ENCODE peak calls at places on chromosomes 4 and X, in six cellular contexts. Y, T, H, D, S and W are unnamed samples.

GRCh38 chr4:138938371-138938699 is 77.2 kb upstream of the NOCT start:
- DNase-seq in T (peak; percentile 55), S (peak; percentile 76), D (peak; percentile 59), H (peak; percentile 12), Y (peak; percentile 64), W (no peak)

GRCh38 chr4:16110906-16111305 is 27.1 kb upstream of the PROM1 start:
- DNase-seq in Y (no peak), H (no peak), T (no peak), S (no peak), D (no peak), W (no peak)

GRCh38 chr4:5165419-5166369 is 114.4 kb downstream of the STK32B start:
- DNase-seq in H (no peak), S (no peak), Y (peak; percentile 74), D (no peak), T (peak; percentile 86), W (no peak)

GRCh38 chr4:176635372-176636261 is 157.1 kb downstream of the VEGFC start:
- DNase-seq in T (peak; percentile 87), H (no peak), S (no peak), Y (peak; percentile 89), D (peak; percentile 97), W (no peak)

GRCh38 chrX:53440631-53441517 is 6.7 kb upstream of the HSD17B10 start:
- DNase-seq in Y (peak; percentile 69), D (no peak), T (peak; percentile 63), H (no peak), S (peak; percentile 11), W (no peak)

GRCh38 chr4:119570401-119570800 is 58.2 kb downstream of the PDE5A start:
- DNase-seq in H (no peak), D (no peak), T (peak; percentile 73), Y (peak; percentile 72), S (no peak), W (no peak)

GRCh38 chrX:150436200-150436599 is 73.1 kb downstream of the MAMLD1 start:
- DNase-seq in H (no peak), S (no peak), D (no peak), Y (no peak), T (no peak), W (no peak)

GRCh38 chrX:7111518-7111917 is 36.0 kb upstream of the STS start:
- DNase-seq in Y (no peak), D (no peak), T (no peak), H (no peak), S (no peak), W (no peak)

GRCh38 chrX:149950681-149951080 is 12.4 kb upstream of the EOLA2 start:
- DNase-seq in S (peak; percentile 25), H (peak; percentile 3), Y (peak; percentile 58), T (peak; percentile 57), D (peak; percentile 59), W (no peak)

GRCh38 chrX:13968198-13968597 is 61.5 kb downstream of the GEMIN8 start:
- DNase-seq in D (no peak), H (no peak), S (no peak), Y (no peak), T (no peak), W (no peak)